ENCODE peak calls at places on chromosome 2, in eight cellular contexts. W is RWPE2, B is right cardiac atrium, M is IMR-90, Y is mesenchymal stem cell, T is A549, X is esophagus muscularis mucosa, O is vagina. C is an unnamed sample.

GRCh38 chr2:193463016-193463415 is 1268.3 kb upstream of the TMEFF2 start:
- DNase-seq in T (no peak), W (no peak), B (no peak), Y (no peak), M (no peak), O (no peak), X (no peak), C (no peak)

GRCh38 chr2:188399159-188399558 is 107.5 kb downstream of the GULP1 start:
- DNase-seq in B (no peak), Y (peak; percentile 45), W (no peak), T (no peak), M (peak; percentile 69), X (no peak), O (no peak), C (no peak)

GRCh38 chr2:227228061-227228667 is 63.7 kb downstream of the COL4A3 start:
- DNase-seq in Y (no peak), T (peak; percentile 71), B (peak; percentile 91), X (no peak), W (no peak), M (no peak), O (no peak), C (peak; percentile 86)

GRCh38 chr2:191617589-191617988 is 60.3 kb upstream of the NABP1 start:
- DNase-seq in O (no peak), T (no peak), B (no peak), W (no peak), Y (no peak), X (no peak), M (no peak), C (no peak)

GRCh38 chr2:230938516-230939065 is 13.5 kb upstream of the GPR55 start:
- DNase-seq in W (no peak), B (no peak), T (no peak), M (no peak), X (peak; percentile 66), O (no peak), Y (no peak), C (no peak)

GRCh38 chr2:73993799-73994543 is 9.3 kb downstream of the TET3 start:
- DNase-seq in M (no peak), W (no peak), O (no peak), T (no peak), B (no peak), Y (no peak), X (no peak), C (no peak)

GRCh38 chr2:230738391-230738811 is 25.8 kb downstream of the CAB39 start:
- DNase-seq in W (no peak), Y (peak; percentile 83), X (no peak), O (no peak), M (peak; percentile 63), T (no peak), B (no peak), C (no peak)

GRCh38 chr2:150127995-150128394 is 359.5 kb downstream of the RND3 start:
- DNase-seq in Y (peak; percentile 65), M (peak; percentile 80), B (no peak), W (no peak), X (no peak), T (no peak), O (no peak), C (no peak)

GRCh38 chr2:211867845-211868361 is 670.7 kb downstream of the ERBB4 start:
- DNase-seq in B (no peak), T (no peak), O (no peak), M (peak; percentile 61), Y (peak; percentile 62), W (no peak), X (no peak), C (no peak)

GRCh38 chr2:207767461-207768167 is 2.1 kb downstream of the FZD5 start:
- DNase-seq in W (no peak), O (no peak), M (no peak), Y (peak; percentile 29), X (no peak), B (peak; percentile 74), T (peak; percentile 81), C (peak; percentile 79)

GRCh38 chr2:2586961-2587360 is 255.9 kb upstream of the MYT1L start:
- DNase-seq in Y (no peak), M (no peak), O (peak; percentile 47), T (no peak), B (no peak), W (no peak), X (peak; percentile 64), C (no peak)

GRCh38 chr2:24783641-24784040 is 9.6 kb downstream of the PTRHD1 start:
- DNase-seq in W (no peak), B (no peak), M (no peak), X (no peak), T (no peak), O (no peak), Y (no peak), C (no peak)

GRCh38 chr2:232382331-232383225 is 4.0 kb downstream of the ALPP start:
- DNase-seq in T (no peak), X (no peak), Y (no peak), M (no peak), O (no peak), W (no peak), B (no peak), C (no peak)

GRCh38 chr2:231935207-231935524 is 9.0 kb upstream of the NPPC start:
- DNase-seq in W (no peak), X (no peak), B (peak; percentile 56), Y (no peak), T (no peak), O (no peak), M (peak; percentile 49), C (no peak)

GRCh38 chr2:142178604-142179003 is 47.8 kb upstream of the LRP1B start:
- DNase-seq in O (no peak), B (no peak), T (no peak), M (no peak), X (no peak), W (no peak), Y (no peak), C (no peak)

DNA sequence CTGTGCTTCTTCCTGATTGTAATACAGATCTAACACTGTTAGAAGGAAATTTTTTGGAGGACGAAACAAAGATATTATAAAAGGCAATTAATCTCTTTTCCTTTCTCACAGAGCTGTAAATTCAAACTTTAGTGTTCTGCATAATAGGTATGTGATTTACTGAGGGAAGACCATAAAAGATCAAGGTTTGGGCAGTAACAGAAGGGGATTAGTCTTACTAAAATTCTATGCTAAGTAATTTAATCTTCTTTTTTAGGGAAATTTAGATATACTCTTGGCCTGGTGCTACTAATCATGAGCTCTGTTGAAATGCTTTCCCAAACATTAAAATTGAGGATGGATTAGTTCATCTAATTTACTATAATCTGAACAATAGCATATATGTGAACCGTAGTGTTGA is 8.8 kb upstream of the QPCT start:
- DNase-seq in B (no peak), M (no peak), X (no peak), T (no peak), O (no peak), W (no peak), Y (no peak), C (no peak)
- H3K4me1 ChIP-seq in B (no peaks in the 10 kb centered on the region), M (no peaks in the 10 kb centered on the region), X (no peaks in the 10 kb centered on the region), T (no peaks in the 10 kb centered on the region), O (no peaks in the 10 kb centered on the region), W (no peaks in the 10 kb centered on the region), Y (no peaks in the 10 kb centered on the region), C (no peaks in the 10 kb centered on the region)

DNA sequence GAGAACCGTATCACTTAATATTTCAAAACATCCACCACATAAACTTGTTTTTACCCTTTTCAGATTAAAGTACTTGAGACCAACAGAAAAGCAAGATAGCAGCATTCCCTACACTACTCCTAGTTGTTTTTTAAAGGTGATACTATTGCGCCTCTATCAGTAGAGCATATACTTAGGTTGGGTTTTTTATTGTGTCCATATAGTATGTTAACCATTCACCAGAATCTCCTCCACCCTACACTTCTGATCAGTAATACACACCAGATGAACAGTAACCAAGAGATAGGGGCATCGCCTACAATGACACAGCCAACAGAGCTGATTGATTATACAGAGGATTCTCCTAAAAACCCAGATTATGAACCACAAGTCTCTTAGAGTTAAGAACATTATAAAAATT is 70.1 kb upstream of the ZNF385B start:
- DNase-seq in O (no peak), W (no peak), M (no peak), X (no peak), B (no peak), Y (no peak), T (no peak), C (no peak)
- H3K4me3 ChIP-seq in O (no peak overlapping the region), W (no peak overlapping the region), M (no peak overlapping the region), X (no peak overlapping the region), B (no peak overlapping the region), Y (no peak overlapping the region), T (no peak overlapping the region), C (no peak overlapping the region)

DNA sequence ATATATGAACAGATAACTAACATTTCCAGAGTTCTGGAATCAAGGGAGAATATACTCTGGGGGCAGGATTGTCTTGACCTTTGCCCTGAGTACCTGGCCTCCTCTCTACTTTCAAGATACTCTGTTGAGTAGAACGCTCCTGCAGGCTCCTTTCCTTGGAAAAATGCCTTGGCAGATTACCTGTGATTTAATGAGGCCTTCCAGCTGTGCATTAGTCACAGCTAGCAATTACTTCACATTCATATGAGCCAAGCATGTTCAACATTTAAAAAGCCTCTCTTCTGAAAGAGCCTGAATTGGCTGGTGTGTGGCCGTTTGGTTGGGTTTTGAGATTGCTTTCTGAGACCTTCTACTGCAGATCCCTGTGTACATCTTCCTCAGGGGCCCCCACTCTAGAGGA is 142.2 kb downstream of the PLCL1 start:
- DNase-seq in T (no peak), X (no peak), Y (no peak), M (no peak), B (no peak), O (no peak), W (no peak), C (no peak)
- H3K4me1 ChIP-seq in T (no peaks in the 10 kb centered on the region), X (peaks cover 74% of the 10 kb centered on the region), Y (peaks cover 1% of the 10 kb centered on the region), M (no peaks in the 10 kb centered on the region), B (peaks cover 11% of the 10 kb centered on the region), O (peaks cover 17% of the 10 kb centered on the region), W (no peaks in the 10 kb centered on the region), C (peaks cover 11% of the 10 kb centered on the region)

GRCh38 chr2:135741395-135742306 is at the start of gene UBXN4:
- DNase-seq in X (peak; percentile 99), W (peak; percentile 98), Y (peak; percentile 99), T (peak; percentile 99), B (peak; percentile 99), O (peak; percentile 99), M (peak; percentile 99), C (peak; percentile 99)

GRCh38 chr2:135745545-135745944 is 3.9 kb downstream of the UBXN4 start:
- DNase-seq in M (peak; percentile 90), T (no peak), X (no peak), W (no peak), Y (peak; percentile 54), O (no peak), B (no peak), C (no peak)

GRCh38 chr2:135742307-135742838 is 718 bp downstream of the UBXN4 start:
- DNase-seq in B (no peak), W (no peak), T (peak; percentile 54), M (peak; percentile 64), X (no peak), Y (peak; percentile 80), O (no peak), C (no peak)

GRCh38 chr2:135743860-135744259 is 2.2 kb downstream of the UBXN4 start:
- DNase-seq in M (peak; percentile 6), T (no peak), W (no peak), B (no peak), X (no peak), O (no peak), Y (peak; percentile 28), C (no peak)

DNA sequence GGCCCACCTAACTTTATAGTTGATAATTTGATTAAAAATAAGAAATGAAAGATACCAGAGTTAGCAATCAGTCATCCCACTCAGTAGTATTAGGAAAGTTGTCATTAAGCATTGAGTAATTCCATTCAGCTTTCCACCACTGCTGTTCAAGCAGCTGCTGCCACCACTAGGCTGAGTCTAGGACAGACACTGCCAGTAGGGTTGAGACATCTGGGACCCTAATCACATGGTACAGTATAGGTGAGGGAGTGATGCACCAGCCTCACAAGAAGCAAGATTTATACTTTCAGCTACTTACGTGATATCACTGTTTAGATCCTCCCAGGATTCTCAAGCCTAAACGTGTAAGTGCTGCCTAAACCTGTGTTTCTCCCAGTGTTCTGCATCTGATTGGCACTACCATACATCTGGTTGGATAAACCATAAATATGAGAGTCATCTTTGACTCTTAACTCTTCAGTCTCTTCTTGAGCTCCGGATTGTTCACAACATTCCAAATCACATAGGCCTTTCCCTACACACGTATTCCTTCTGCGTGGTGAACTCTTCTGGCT is 3.2 kb downstream of the UBXN4 start:
- DNase-seq in X (no peak), B (no peak), M (peak; percentile 17), W (no peak), O (no peak), T (peak; percentile 59), Y (peak; percentile 56), C (no peak)
- H3K4me3 ChIP-seq in X (no peak overlapping the region), B (no peak overlapping the region), M (no peak overlapping the region), W (no peak overlapping the region), O (no peak overlapping the region), T (no peak overlapping the region), Y (peak overlapping the region; percentile 91), C (no peak overlapping the region)